ENCODE peak calls at places on chromosomes 11 and 22, in five cellular contexts. D is PC-3, V is neural progenitor cell, K is HCT116, M is GM23338. E is an unnamed sample.

GRCh38 chr22:47294222-47294532 is 531.7 kb downstream of the TBC1D22A start:
- DNase-seq in D (peak; percentile 80), V (no peak), K (no peak), M (no peak), E (no peak)

GRCh38 chr11:61725632-61726280 is 26.7 kb upstream of the MYRF start:
- DNase-seq in D (peak; percentile 64), V (no peak), K (no peak), M (no peak), E (no peak)

GRCh38 chr22:38317237-38317994 is at the start of gene CSNK1E:
- DNase-seq in D (peak; percentile 57), V (peak; percentile 92), K (no peak), M (peak; percentile 83), E (peak; percentile 79)

GRCh38 chr11:44859528-44859925 is 91.2 kb downstream of the TP53I11 start:
- DNase-seq in D (no peak), V (no peak), K (no peak), M (no peak), E (no peak)

GRCh38 chr11:31690041-31690440 is 121.1 kb downstream of the PAX6 start:
- DNase-seq in D (no peak), V (no peak), K (no peak), M (no peak), E (no peak)

GRCh38 chr11:19723572-19724342 is 11.1 kb downstream of the NAV2 start:
- DNase-seq in D (peak; percentile 84), V (no peak), K (peak; percentile 36), M (no peak), E (no peak)

GRCh38 chr11:77205467-77206263 is 77.6 kb downstream of the MYO7A start:
- DNase-seq in D (no peak), V (no peak), K (no peak), M (peak; percentile 25), E (no peak)

GRCh38 chr11:7046474-7046873 is 26.2 kb downstream of the NLRP14 start:
- DNase-seq in D (no peak), V (no peak), K (no peak), M (no peak), E (no peak)

GRCh38 chr22:40396882-40397281 is 26.5 kb downstream of the SGSM3 start:
- DNase-seq in D (peak; percentile 92), V (peak; percentile 60), K (no peak), M (peak; percentile 79), E (no peak)

GRCh38 chr22:25692392-25692791 is 49.6 kb upstream of the MYO18B start:
- DNase-seq in D (no peak), V (no peak), K (no peak), M (no peak), E (no peak)

GRCh38 chr11:125517116-125517804 is 21.2 kb upstream of the FEZ1 start:
- DNase-seq in D (no peak), V (peak; percentile 97), K (no peak), M (peak; percentile 100), E (no peak)

GRCh38 chr11:121591405-121592033 is 138.8 kb upstream of the SORL1-AS1 start:
- DNase-seq in D (peak; percentile 95), V (peak; percentile 84), K (peak; percentile 64), M (peak; percentile 89), E (peak; percentile 87)

DNA sequence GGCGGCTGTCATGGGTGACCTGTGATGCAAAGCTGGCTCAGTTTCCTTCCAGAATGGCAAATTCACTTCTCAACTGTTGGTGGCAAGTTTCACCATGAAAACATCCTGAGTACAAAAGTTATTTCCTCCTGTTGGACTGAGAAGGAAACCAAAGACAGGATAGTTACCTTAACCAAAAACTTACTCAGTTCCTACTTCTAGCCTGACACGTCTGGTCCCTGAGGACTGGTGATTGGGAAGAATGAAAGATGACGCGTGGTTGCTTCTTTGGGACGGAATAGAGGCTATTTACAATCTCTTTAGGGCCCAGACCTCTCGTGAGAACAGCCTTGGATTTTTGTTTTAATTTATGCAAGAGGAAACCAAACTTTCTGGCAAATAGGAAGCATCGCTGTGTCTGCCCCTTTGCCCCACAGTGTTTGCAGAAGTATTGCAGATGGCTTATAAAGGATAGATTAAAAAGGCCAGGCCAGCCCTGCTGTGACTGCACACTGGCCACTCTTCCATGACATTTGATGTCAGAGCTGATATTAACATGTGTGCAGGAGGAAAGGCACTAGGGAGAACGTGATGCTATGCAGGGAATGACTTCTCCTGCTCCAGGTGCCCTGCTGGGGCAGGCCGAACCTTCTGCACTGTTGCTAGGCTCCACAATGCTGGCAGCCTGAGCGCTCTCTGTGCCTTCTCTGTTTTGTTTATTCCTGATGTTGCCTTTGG is 7.6 kb downstream of the VPS26B start:
- DNase-seq in D (no peak), V (no peak), K (no peak), M (no peak), E (no peak)
- TF ChIP-seq EZH2phosphoT487 in D (no peak), V (no peak), K (no peak), M (no peak), E (no peak)

DNA sequence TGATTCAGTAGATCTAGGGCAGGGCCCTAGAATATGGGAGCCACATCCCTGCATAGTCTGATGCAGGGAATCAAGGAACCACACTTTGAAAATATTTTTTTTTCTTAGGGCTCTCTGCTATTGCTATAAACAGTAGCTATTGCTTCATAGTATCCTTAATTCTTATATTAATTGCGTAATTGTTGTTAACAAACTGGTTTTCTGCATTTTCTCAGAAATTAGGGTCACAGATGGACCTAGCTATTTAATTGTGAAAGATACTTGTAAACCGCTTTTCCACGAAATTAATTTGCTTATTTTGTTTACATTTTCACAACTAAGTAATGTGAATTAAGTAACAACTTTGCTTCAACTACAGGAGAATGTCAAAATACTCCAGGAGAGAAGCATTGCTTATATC is 34.1 kb downstream of the NAALAD2 start:
- DNase-seq in D (no peak), V (no peak), K (no peak), M (no peak), E (no peak)
- TF ChIP-seq CTCF in D (no peak), V (no peak), K (no peak), M (no peak), E (no peak)

DNA sequence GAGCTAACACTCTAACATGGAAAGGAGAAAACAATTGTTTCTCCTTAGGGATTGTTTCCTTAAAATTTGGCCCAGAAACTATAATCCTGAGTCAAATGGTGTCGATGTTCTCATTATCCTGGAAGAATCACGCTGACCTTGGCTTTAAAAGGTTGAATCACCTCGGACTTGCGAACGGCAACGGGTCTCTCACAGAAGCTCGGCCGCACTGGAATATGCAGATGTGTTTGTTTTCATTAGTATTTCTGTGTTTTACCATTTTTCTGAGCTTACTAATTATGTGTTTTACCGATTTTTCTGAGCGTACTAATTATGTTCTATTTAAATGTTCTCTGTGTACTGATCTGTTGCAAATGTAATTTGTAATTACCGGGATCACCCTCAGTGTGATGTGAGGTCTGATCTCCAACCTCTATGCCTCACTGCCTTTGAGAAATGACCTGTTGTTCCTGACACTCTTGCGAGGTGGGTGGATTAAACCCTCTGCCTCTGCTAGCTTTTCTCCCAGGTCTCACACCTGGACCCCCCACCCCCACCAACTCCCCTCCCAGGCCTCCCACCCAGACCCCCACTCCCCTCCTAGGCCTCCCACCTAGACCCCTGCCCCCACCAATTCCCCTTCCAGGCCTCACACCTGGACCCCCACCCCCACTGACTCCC is 38.3 kb upstream of the BRSK2 start:
- DNase-seq in D (peak; percentile 6), V (no peak), K (peak; percentile 69), M (peak; percentile 23), E (no peak)
- H3K4me2 ChIP-seq in D (no peak overlapping the region), V (no peak overlapping the region), K (no peak overlapping the region), M (no peak overlapping the region), E (no peak overlapping the region)

DNA sequence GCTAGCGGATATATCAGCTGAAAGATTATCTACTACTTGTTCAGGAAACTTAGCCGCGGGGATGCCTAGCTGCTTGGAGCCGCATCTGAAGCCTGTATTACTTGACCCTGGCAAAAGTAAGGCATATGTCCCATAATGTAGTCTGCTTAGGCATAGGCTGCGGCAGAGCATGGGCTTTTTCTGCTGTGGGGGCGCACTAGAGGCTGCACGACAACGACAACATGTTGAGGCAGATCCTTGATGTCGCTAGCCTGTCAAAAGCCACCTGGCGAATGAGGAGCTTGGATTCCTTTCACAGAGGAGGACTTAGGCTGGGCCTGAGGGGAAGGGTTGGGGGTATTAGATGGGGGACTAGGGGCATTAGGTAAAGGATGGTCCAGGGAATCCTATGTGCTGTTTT is 1.1 kb upstream of the OR52N2 start:
- DNase-seq in D (no peak), V (peak; percentile 42), K (no peak), M (peak; percentile 55), E (no peak)
- TF ChIP-seq EZH2phosphoT487 in D (no peak), V (no peak), K (no peak), M (no peak), E (no peak)

GRCh38 chr11:123407124-123407995 is 22.7 kb upstream of the GRAMD1B start:
- DNase-seq in D (peak; percentile 95), V (peak; percentile 88), K (peak; percentile 74), M (peak; percentile 94), E (peak; percentile 56)
- TF ChIP-seq CTCF in D (peak; percentile 98), V (peak; percentile 78), K (peak; percentile 95), M (peak; percentile 78), E (peak; percentile 82)